ENCODE peak calls at places on chromosomes 7 and 10, in eight cellular contexts. W is neuronal stem cell; E is HAP-1; F is lung; J is HCT116; T is hepatocyte; H is CD4-positive, CD25-positive, alpha-beta regulatory T cell; M is A549. V is an unnamed sample.
A peak's percentile ranks its signal among the peaks of the same experiment; 100 is the strongest.

GRCh38 chr7:40673285-40673684 is 538.5 kb downstream of the SUGCT start:
- DNase-seq in W (no peak), E (no peak), F (no peak), J (no peak), T (no peak), H (peak; percentile 2), M (no peak), V (peak; percentile 77)

GRCh38 chr7:157470017-157470322 is 133.2 kb downstream of the DNAJB6 start:
- DNase-seq in W (no peak), E (no peak), F (no peak), J (no peak), T (no peak), H (no peak), M (no peak), V (no peak)

GRCh38 chr7:107659666-107660065 is 962 bp upstream of the SLC26A4 start:
- DNase-seq in W (no peak), E (no peak), F (no peak), J (peak; percentile 52), T (no peak), H (peak; percentile 94), M (peak; percentile 13), V (peak; percentile 82)

GRCh38 chr7:73520673-73521635 is 1.1 kb downstream of the BAZ1B start:
- DNase-seq in W (no peak), E (peak; percentile 47), F (no peak), J (no peak), T (peak; percentile 25), H (peak; percentile 30), M (peak; percentile 21), V (peak; percentile 41)

GRCh38 chr10:75377869-75378268 is 23.7 kb downstream of the ZNF503 start:
- DNase-seq in W (no peak), E (no peak), F (no peak), J (no peak), T (no peak), H (no peak), M (no peak), V (no peak)

GRCh38 chr10:76306859-76307258 is 875.4 kb downstream of the LRMDA start:
- DNase-seq in W (no peak), E (no peak), F (no peak), J (no peak), T (no peak), H (no peak), M (no peak), V (peak; percentile 53)

GRCh38 chr10:76299501-76299900 is 868.1 kb downstream of the LRMDA start:
- DNase-seq in W (no peak), E (no peak), F (no peak), J (no peak), T (no peak), H (no peak), M (no peak), V (no peak)

GRCh38 chr10:42980553-42981357 is 96.1 kb upstream of the RET start:
- DNase-seq in W (no peak), E (no peak), F (no peak), J (no peak), T (no peak), H (no peak), M (no peak), V (no peak)

GRCh38 chr10:74290703-74291102 is 139.7 kb downstream of the ADK start:
- DNase-seq in W (no peak), E (no peak), F (no peak), J (no peak), T (no peak), H (no peak), M (no peak), V (peak; percentile 68)

GRCh38 chr7:111639894-111640293 is 77.6 kb upstream of the IMMP2L start:
- DNase-seq in W (no peak), E (no peak), F (no peak), J (no peak), T (no peak), H (no peak), M (no peak), V (peak; percentile 73)

GRCh38 chr7:1610013-1610677 is 40.3 kb upstream of the PSMG3 start:
- DNase-seq in W (no peak), E (no peak), F (no peak), J (no peak), T (no peak), H (no peak), M (no peak), V (no peak)

GRCh38 chr10:102678842-102679289 is 34.6 kb downstream of the TRIM8 start:
- DNase-seq in W (peak; percentile 60), E (peak; percentile 68), F (peak; percentile 68), J (no peak), T (peak; percentile 86), H (no peak), M (peak; percentile 50), V (peak; percentile 67)

GRCh38 chr7:82559203-82559805 is 115.7 kb upstream of the CACNA2D1 start:
- DNase-seq in W (peak; percentile 35), E (peak; percentile 57), F (no peak), J (no peak), T (peak; percentile 18), H (no peak), M (peak; percentile 65), V (no peak)

GRCh38 chr10:76944678-76945077 is 692.9 kb downstream of the KCNMA1 start:
- DNase-seq in W (no peak), E (no peak), F (no peak), J (no peak), T (no peak), H (no peak), M (no peak), V (no peak)

GRCh38 chr7:66771795-66772194 is 31.3 kb downstream of the RABGEF1 start:
- DNase-seq in W (no peak), E (no peak), F (no peak), J (no peak), T (no peak), H (no peak), M (no peak), V (no peak)

GRCh38 chr7:70092314-70093303 is 494.3 kb downstream of the AUTS2 start:
- DNase-seq in W (no peak), E (no peak), F (no peak), J (no peak), T (peak; percentile 65), H (no peak), M (no peak), V (peak; percentile 25)

GRCh38 chr10:541750-542371 is 147.6 kb downstream of the DIP2C start:
- DNase-seq in W (no peak), E (no peak), F (no peak), J (no peak), T (no peak), H (no peak), M (no peak), V (no peak)

GRCh38 chr10:99396471-99396870 is 34.0 kb downstream of the GOT1 start:
- DNase-seq in W (no peak), E (no peak), F (no peak), J (no peak), T (peak; percentile 36), H (no peak), M (no peak), V (peak; percentile 64)

GRCh38 chr7:66859794-66860645 is 61.0 kb upstream of the TMEM248 start:
- DNase-seq in W (no peak), E (no peak), F (no peak), J (no peak), T (no peak), H (peak; percentile 79), M (no peak), V (no peak)

DNA sequence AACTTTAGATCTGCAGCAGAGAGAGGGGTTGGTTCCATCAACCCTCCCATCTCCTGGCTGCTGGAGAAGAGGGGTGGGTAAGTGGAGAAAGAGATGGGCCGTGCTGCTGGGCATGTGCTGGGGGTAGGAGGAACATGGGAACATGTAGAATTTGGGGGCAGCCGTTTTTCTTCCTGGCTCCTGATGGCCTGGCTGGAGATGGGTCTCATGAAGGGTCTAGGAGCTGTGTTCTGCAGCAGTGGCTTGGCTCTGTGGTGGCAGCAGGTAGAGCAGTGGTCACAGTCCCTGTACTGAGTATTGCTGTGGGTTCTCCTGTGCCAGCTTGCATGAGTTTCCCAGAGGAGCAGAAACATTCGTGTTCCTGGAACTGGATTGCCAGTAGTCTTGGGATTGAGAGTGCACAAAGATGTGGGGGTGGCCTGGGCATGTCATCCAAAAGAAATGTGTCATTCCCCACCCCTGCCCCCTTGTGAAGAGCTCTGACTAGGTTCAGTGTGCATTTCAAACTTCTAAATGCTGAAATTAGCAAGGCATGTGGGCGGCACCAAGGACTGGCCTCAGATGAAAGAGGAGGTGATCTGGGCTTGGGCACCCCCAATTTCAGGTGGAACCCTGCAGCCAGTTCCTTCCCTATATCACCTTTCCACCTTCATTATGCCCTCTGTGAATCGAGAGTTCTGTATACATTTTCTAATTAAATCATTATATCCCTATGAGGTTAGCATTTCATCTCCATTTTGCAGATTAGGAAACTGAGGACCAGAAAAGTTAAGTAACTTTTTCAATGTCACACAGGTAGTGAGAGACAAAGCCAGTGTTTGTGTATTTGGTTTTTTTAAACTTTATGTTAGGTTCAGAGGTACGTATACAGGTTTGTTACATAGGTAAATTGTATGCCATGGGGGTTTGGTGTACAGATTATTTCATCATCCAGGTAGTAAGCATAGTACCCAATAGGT is 2.1 kb downstream of the CHST3 start:
- DNase-seq in W (no peak), E (no peak), F (no peak), J (no peak), T (no peak), H (no peak), M (peak; percentile 28), V (no peak)
- H3K4me3 ChIP-seq in W (no peak overlapping the region), E (peak overlapping the region; percentile 53), F (peak overlapping the region; percentile 52), J (peak overlapping the region; percentile 69), T (no peak overlapping the region), H (no peak overlapping the region), M (peak overlapping the region; percentile 77), V (peak overlapping the region; percentile 80)

DNA sequence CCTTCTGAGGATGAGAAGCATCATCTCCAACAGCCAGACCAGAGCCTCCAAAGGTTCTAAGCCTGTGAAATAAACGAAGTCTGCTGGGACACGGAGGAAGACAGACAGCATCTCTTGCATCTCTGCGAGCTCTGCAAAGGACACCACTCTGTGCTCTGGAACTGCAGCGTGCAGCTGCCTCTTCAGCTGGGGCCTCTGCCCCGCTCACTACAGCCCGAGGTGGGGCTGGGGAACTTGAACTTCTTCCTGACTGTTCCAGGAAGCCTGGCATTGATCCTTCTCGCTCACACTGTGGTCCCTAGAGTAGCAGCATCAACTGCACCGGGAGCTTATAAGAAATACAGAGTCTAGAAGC is 163.3 kb downstream of the USP6NL start:
- DNase-seq in W (no peak), E (no peak), F (no peak), J (no peak), T (no peak), H (no peak), M (no peak), V (no peak)
- H3K4me3 ChIP-seq in W (no peak overlapping the region), E (no peak overlapping the region), F (no peak overlapping the region), J (no peak overlapping the region), T (no peak overlapping the region), H (no peak overlapping the region), M (no peak overlapping the region), V (no peak overlapping the region)

DNA sequence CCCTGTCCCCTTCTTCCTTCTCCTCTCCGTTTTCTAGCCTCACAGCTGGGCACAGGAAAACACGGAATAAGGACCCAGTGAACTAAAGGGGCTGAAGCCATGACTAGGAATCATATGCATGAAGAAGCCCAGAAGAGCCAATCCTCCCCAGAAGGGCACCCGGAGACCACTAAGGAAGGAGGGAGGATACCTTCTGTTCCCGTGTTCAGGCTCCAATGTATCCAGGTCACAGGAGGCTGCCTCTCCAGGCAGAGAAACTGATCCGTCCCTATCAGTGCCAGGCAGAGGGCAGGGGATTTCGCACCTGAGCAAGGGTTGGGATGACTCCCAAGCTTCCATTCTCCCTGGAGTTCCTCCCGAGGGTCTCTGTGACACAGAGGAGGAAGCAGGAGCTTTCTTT is 246.6 kb downstream of the SNX10 start:
- DNase-seq in W (no peak), E (no peak), F (no peak), J (no peak), T (no peak), H (no peak), M (no peak), V (no peak)
- H3K4me3 ChIP-seq in W (no peak overlapping the region), E (no peak overlapping the region), F (no peak overlapping the region), J (no peak overlapping the region), T (no peak overlapping the region), H (no peak overlapping the region), M (no peak overlapping the region), V (no peak overlapping the region)

GRCh38 chr7:150914966-150915365 is 62.6 kb downstream of the AOC1 start:
- DNase-seq in W (no peak), E (no peak), F (no peak), J (no peak), T (no peak), H (no peak), M (no peak), V (no peak)
- H3K4me3 ChIP-seq in W (no peak overlapping the region), E (no peak overlapping the region), F (no peak overlapping the region), J (no peak overlapping the region), T (no peak overlapping the region), H (no peak overlapping the region), M (no peak overlapping the region), V (no peak overlapping the region)

V was measured in fibroblast of pulmonary artery.